ENCODE peak calls at places on chromosomes 4 and X, in eight cellular contexts. One of them, this sample, is unnamed.

GRCh38 chr4:40586034-40586433 is 43.6 kb downstream of the RBM47 start:
- DNase-seq in NCI-H1930: no peak
- DNase-seq in stimulated activated effector memory CD8-positive, alpha-beta T cell treated with anti-CD3 and anti-CD28 coated beads, Interleukin-12 subunit alpha, Interleukin-12 subunit beta, amount 100 ng/mL, for 72 hours: no peak
- DNase-seq in activated CD4-positive, alpha-beta T cell treated with anti-CD3 and anti-CD28 coated beads, Interleukin-2, amount 50 U/mL, for 1 hour: no peak
- DNase-seq in mesenchymal stem cell: peak
- DNase-seq in adipocyte: no peak
- DNase-seq in left ventricle myocardium superior: no peak
- DNase-seq in DMS 273 treated with DMSO at 0.1 percent for 48 hours: no peak
- DNase-seq in this sample: no peak

GRCh38 chrX:54721424-54721823 is 76.6 kb downstream of the ITIH6 start:
- DNase-seq in DMS 273 treated with DMSO at 0.1 percent for 48 hours: no peak
- DNase-seq in left ventricle myocardium superior: no peak
- DNase-seq in NCI-H1930: no peak
- DNase-seq in mesenchymal stem cell: no peak
- DNase-seq in activated CD4-positive, alpha-beta T cell treated with anti-CD3 and anti-CD28 coated beads, Interleukin-2, amount 50 U/mL, for 1 hour: no peak
- DNase-seq in stimulated activated effector memory CD8-positive, alpha-beta T cell treated with anti-CD3 and anti-CD28 coated beads, Interleukin-12 subunit alpha, Interleukin-12 subunit beta, amount 100 ng/mL, for 72 hours: no peak
- DNase-seq in adipocyte: no peak
- DNase-seq in this sample: no peak

GRCh38 chr4:153434190-153434589 is 32.0 kb upstream of the TMEM131L start:
- DNase-seq in activated CD4-positive, alpha-beta T cell treated with anti-CD3 and anti-CD28 coated beads, Interleukin-2, amount 50 U/mL, for 1 hour: no peak
- DNase-seq in DMS 273 treated with DMSO at 0.1 percent for 48 hours: no peak
- DNase-seq in mesenchymal stem cell: no peak
- DNase-seq in adipocyte: no peak
- DNase-seq in stimulated activated effector memory CD8-positive, alpha-beta T cell treated with anti-CD3 and anti-CD28 coated beads, Interleukin-12 subunit alpha, Interleukin-12 subunit beta, amount 100 ng/mL, for 72 hours: no peak
- DNase-seq in left ventricle myocardium superior: no peak
- DNase-seq in NCI-H1930: no peak
- DNase-seq in this sample: no peak

GRCh38 chrX:65516756-65517155 is 17.8 kb downstream of the LAS1L start:
- DNase-seq in activated CD4-positive, alpha-beta T cell treated with anti-CD3 and anti-CD28 coated beads, Interleukin-2, amount 50 U/mL, for 1 hour: no peak
- DNase-seq in left ventricle myocardium superior: no peak
- DNase-seq in adipocyte: no peak
- DNase-seq in DMS 273 treated with DMSO at 0.1 percent for 48 hours: no peak
- DNase-seq in mesenchymal stem cell: no peak
- DNase-seq in NCI-H1930: no peak
- DNase-seq in stimulated activated effector memory CD8-positive, alpha-beta T cell treated with anti-CD3 and anti-CD28 coated beads, Interleukin-12 subunit alpha, Interleukin-12 subunit beta, amount 100 ng/mL, for 72 hours: no peak
- DNase-seq in this sample: no peak

GRCh38 chrX:8724176-8724757 is 7.7 kb downstream of the ANOS1 start:
- DNase-seq in adipocyte: no peak
- DNase-seq in activated CD4-positive, alpha-beta T cell treated with anti-CD3 and anti-CD28 coated beads, Interleukin-2, amount 50 U/mL, for 1 hour: no peak
- DNase-seq in NCI-H1930: no peak
- DNase-seq in left ventricle myocardium superior: no peak
- DNase-seq in mesenchymal stem cell: no peak
- DNase-seq in DMS 273 treated with DMSO at 0.1 percent for 48 hours: no peak
- DNase-seq in stimulated activated effector memory CD8-positive, alpha-beta T cell treated with anti-CD3 and anti-CD28 coated beads, Interleukin-12 subunit alpha, Interleukin-12 subunit beta, amount 100 ng/mL, for 72 hours: no peak
- DNase-seq in this sample: no peak

GRCh38 chr4:83536649-83537352 is 893 bp downstream of the GPAT3 start:
- DNase-seq in activated CD4-positive, alpha-beta T cell treated with anti-CD3 and anti-CD28 coated beads, Interleukin-2, amount 50 U/mL, for 1 hour: no peak
- DNase-seq in adipocyte: no peak
- DNase-seq in NCI-H1930: no peak
- DNase-seq in mesenchymal stem cell: peak
- DNase-seq in DMS 273 treated with DMSO at 0.1 percent for 48 hours: no peak
- DNase-seq in stimulated activated effector memory CD8-positive, alpha-beta T cell treated with anti-CD3 and anti-CD28 coated beads, Interleukin-12 subunit alpha, Interleukin-12 subunit beta, amount 100 ng/mL, for 72 hours: no peak
- DNase-seq in left ventricle myocardium superior: peak
- DNase-seq in this sample: peak

GRCh38 chr4:3482707-3483106 is 19.6 kb downstream of the DOK7 start:
- DNase-seq in stimulated activated effector memory CD8-positive, alpha-beta T cell treated with anti-CD3 and anti-CD28 coated beads, Interleukin-12 subunit alpha, Interleukin-12 subunit beta, amount 100 ng/mL, for 72 hours: no peak
- DNase-seq in left ventricle myocardium superior: no peak
- DNase-seq in NCI-H1930: no peak
- DNase-seq in adipocyte: no peak
- DNase-seq in DMS 273 treated with DMSO at 0.1 percent for 48 hours: no peak
- DNase-seq in activated CD4-positive, alpha-beta T cell treated with anti-CD3 and anti-CD28 coated beads, Interleukin-2, amount 50 U/mL, for 1 hour: no peak
- DNase-seq in mesenchymal stem cell: no peak
- DNase-seq in this sample: no peak

GRCh38 chrX:68932611-68933010 is 103.8 kb downstream of the EFNB1 start:
- DNase-seq in NCI-H1930: no peak
- DNase-seq in DMS 273 treated with DMSO at 0.1 percent for 48 hours: no peak
- DNase-seq in adipocyte: no peak
- DNase-seq in mesenchymal stem cell: no peak
- DNase-seq in stimulated activated effector memory CD8-positive, alpha-beta T cell treated with anti-CD3 and anti-CD28 coated beads, Interleukin-12 subunit alpha, Interleukin-12 subunit beta, amount 100 ng/mL, for 72 hours: no peak
- DNase-seq in activated CD4-positive, alpha-beta T cell treated with anti-CD3 and anti-CD28 coated beads, Interleukin-2, amount 50 U/mL, for 1 hour: no peak
- DNase-seq in left ventricle myocardium superior: peak
- DNase-seq in this sample: no peak

GRCh38 chrX:25300994-25301393 is 285.2 kb upstream of the ARX start:
- DNase-seq in adipocyte: no peak
- DNase-seq in NCI-H1930: no peak
- DNase-seq in mesenchymal stem cell: no peak
- DNase-seq in activated CD4-positive, alpha-beta T cell treated with anti-CD3 and anti-CD28 coated beads, Interleukin-2, amount 50 U/mL, for 1 hour: no peak
- DNase-seq in stimulated activated effector memory CD8-positive, alpha-beta T cell treated with anti-CD3 and anti-CD28 coated beads, Interleukin-12 subunit alpha, Interleukin-12 subunit beta, amount 100 ng/mL, for 72 hours: no peak
- DNase-seq in left ventricle myocardium superior: no peak
- DNase-seq in DMS 273 treated with DMSO at 0.1 percent for 48 hours: no peak
- DNase-seq in this sample: no peak

GRCh38 chr4:123127218-123127617 is 204.8 kb upstream of the NUDT6 start:
- DNase-seq in left ventricle myocardium superior: no peak
- DNase-seq in adipocyte: peak
- DNase-seq in mesenchymal stem cell: peak
- DNase-seq in NCI-H1930: no peak
- DNase-seq in stimulated activated effector memory CD8-positive, alpha-beta T cell treated with anti-CD3 and anti-CD28 coated beads, Interleukin-12 subunit alpha, Interleukin-12 subunit beta, amount 100 ng/mL, for 72 hours: no peak
- DNase-seq in activated CD4-positive, alpha-beta T cell treated with anti-CD3 and anti-CD28 coated beads, Interleukin-2, amount 50 U/mL, for 1 hour: no peak
- DNase-seq in DMS 273 treated with DMSO at 0.1 percent for 48 hours: no peak
- DNase-seq in this sample: peak

GRCh38 chrX:18883234-18883960 is 100.5 kb downstream of the PHKA2 start:
- DNase-seq in adipocyte: no peak
- DNase-seq in activated CD4-positive, alpha-beta T cell treated with anti-CD3 and anti-CD28 coated beads, Interleukin-2, amount 50 U/mL, for 1 hour: no peak
- DNase-seq in stimulated activated effector memory CD8-positive, alpha-beta T cell treated with anti-CD3 and anti-CD28 coated beads, Interleukin-12 subunit alpha, Interleukin-12 subunit beta, amount 100 ng/mL, for 72 hours: no peak
- DNase-seq in DMS 273 treated with DMSO at 0.1 percent for 48 hours: no peak
- DNase-seq in left ventricle myocardium superior: peak
- DNase-seq in mesenchymal stem cell: no peak
- DNase-seq in NCI-H1930: no peak
- DNase-seq in this sample: no peak

GRCh38 chrX:149314031-149314430 is 191.1 kb downstream of the IDS start:
- DNase-seq in NCI-H1930: no peak
- DNase-seq in adipocyte: no peak
- DNase-seq in DMS 273 treated with DMSO at 0.1 percent for 48 hours: no peak
- DNase-seq in activated CD4-positive, alpha-beta T cell treated with anti-CD3 and anti-CD28 coated beads, Interleukin-2, amount 50 U/mL, for 1 hour: no peak
- DNase-seq in mesenchymal stem cell: no peak
- DNase-seq in left ventricle myocardium superior: no peak
- DNase-seq in stimulated activated effector memory CD8-positive, alpha-beta T cell treated with anti-CD3 and anti-CD28 coated beads, Interleukin-12 subunit alpha, Interleukin-12 subunit beta, amount 100 ng/mL, for 72 hours: no peak
- DNase-seq in this sample: peak

GRCh38 chr4:31701256-31701655 is 981.1 kb downstream of the PCDH7 start:
- DNase-seq in DMS 273 treated with DMSO at 0.1 percent for 48 hours: no peak
- DNase-seq in mesenchymal stem cell: no peak
- DNase-seq in adipocyte: no peak
- DNase-seq in stimulated activated effector memory CD8-positive, alpha-beta T cell treated with anti-CD3 and anti-CD28 coated beads, Interleukin-12 subunit alpha, Interleukin-12 subunit beta, amount 100 ng/mL, for 72 hours: no peak
- DNase-seq in NCI-H1930: no peak
- DNase-seq in left ventricle myocardium superior: no peak
- DNase-seq in activated CD4-positive, alpha-beta T cell treated with anti-CD3 and anti-CD28 coated beads, Interleukin-2, amount 50 U/mL, for 1 hour: no peak
- DNase-seq in this sample: no peak

GRCh38 chrX:23745786-23746185 is 2.7 kb upstream of the ACOT9 start:
- DNase-seq in NCI-H1930: no peak
- DNase-seq in stimulated activated effector memory CD8-positive, alpha-beta T cell treated with anti-CD3 and anti-CD28 coated beads, Interleukin-12 subunit alpha, Interleukin-12 subunit beta, amount 100 ng/mL, for 72 hours: no peak
- DNase-seq in left ventricle myocardium superior: no peak
- DNase-seq in DMS 273 treated with DMSO at 0.1 percent for 48 hours: no peak
- DNase-seq in activated CD4-positive, alpha-beta T cell treated with anti-CD3 and anti-CD28 coated beads, Interleukin-2, amount 50 U/mL, for 1 hour: no peak
- DNase-seq in adipocyte: no peak
- DNase-seq in mesenchymal stem cell: no peak
- DNase-seq in this sample: no peak

GRCh38 chr4:7941111-7942018 is 1.7 kb upstream of the AFAP1 start:
- DNase-seq in left ventricle myocardium superior: no peak
- DNase-seq in mesenchymal stem cell: peak
- DNase-seq in activated CD4-positive, alpha-beta T cell treated with anti-CD3 and anti-CD28 coated beads, Interleukin-2, amount 50 U/mL, for 1 hour: no peak
- DNase-seq in NCI-H1930: no peak
- DNase-seq in adipocyte: no peak
- DNase-seq in stimulated activated effector memory CD8-positive, alpha-beta T cell treated with anti-CD3 and anti-CD28 coated beads, Interleukin-12 subunit alpha, Interleukin-12 subunit beta, amount 100 ng/mL, for 72 hours: no peak
- DNase-seq in DMS 273 treated with DMSO at 0.1 percent for 48 hours: no peak
- DNase-seq in this sample: no peak

GRCh38 chr4:184201179-184201578 is 16.5 kb downstream of the ENPP6 start:
- DNase-seq in DMS 273 treated with DMSO at 0.1 percent for 48 hours: no peak
- DNase-seq in NCI-H1930: no peak
- DNase-seq in mesenchymal stem cell: no peak
- DNase-seq in adipocyte: no peak
- DNase-seq in left ventricle myocardium superior: no peak
- DNase-seq in activated CD4-positive, alpha-beta T cell treated with anti-CD3 and anti-CD28 coated beads, Interleukin-2, amount 50 U/mL, for 1 hour: no peak
- DNase-seq in stimulated activated effector memory CD8-positive, alpha-beta T cell treated with anti-CD3 and anti-CD28 coated beads, Interleukin-12 subunit alpha, Interleukin-12 subunit beta, amount 100 ng/mL, for 72 hours: no peak
- DNase-seq in this sample: no peak

GRCh38 chrX:2903366-2903765 is 25.8 kb downstream of the ARSD start:
- DNase-seq in NCI-H1930: no peak
- DNase-seq in stimulated activated effector memory CD8-positive, alpha-beta T cell treated with anti-CD3 and anti-CD28 coated beads, Interleukin-12 subunit alpha, Interleukin-12 subunit beta, amount 100 ng/mL, for 72 hours: no peak
- DNase-seq in left ventricle myocardium superior: no peak
- DNase-seq in adipocyte: no peak
- DNase-seq in activated CD4-positive, alpha-beta T cell treated with anti-CD3 and anti-CD28 coated beads, Interleukin-2, amount 50 U/mL, for 1 hour: no peak
- DNase-seq in DMS 273 treated with DMSO at 0.1 percent for 48 hours: no peak
- DNase-seq in mesenchymal stem cell: no peak
- DNase-seq in this sample: no peak

GRCh38 chrX:87621697-87622096 is 104.1 kb downstream of the KLHL4 start:
- DNase-seq in mesenchymal stem cell: peak
- DNase-seq in adipocyte: no peak
- DNase-seq in NCI-H1930: no peak
- DNase-seq in activated CD4-positive, alpha-beta T cell treated with anti-CD3 and anti-CD28 coated beads, Interleukin-2, amount 50 U/mL, for 1 hour: no peak
- DNase-seq in DMS 273 treated with DMSO at 0.1 percent for 48 hours: no peak
- DNase-seq in stimulated activated effector memory CD8-positive, alpha-beta T cell treated with anti-CD3 and anti-CD28 coated beads, Interleukin-12 subunit alpha, Interleukin-12 subunit beta, amount 100 ng/mL, for 72 hours: no peak
- DNase-seq in left ventricle myocardium superior: no peak
- DNase-seq in this sample: peak